ENCODE peak calls at places on chromosomes 12 and 14, in eight cellular contexts. V, U, I, R, L, F, T and D are unnamed samples.

GRCh38 chr12:126607157-126607556 is 1541.9 kb downstream of the AACS start:
- DNase-seq in V (no peak), U (no peak), I (no peak), R (no peak), L (no peak), F (no peak), T (no peak), D (no peak)

GRCh38 chr12:112130461-112130998 is 5.2 kb downstream of the TRAFD1 start:
- DNase-seq in V (no peak), U (no peak), I (no peak), R (no peak), L (no peak), F (no peak), T (no peak), D (no peak)

GRCh38 chr14:91947196-91948184 is at the start of gene FBLN5:
- DNase-seq in V (peak; percentile 74), U (no peak), I (peak; percentile 6), R (peak; percentile 48), L (no peak), F (peak; percentile 65), T (no peak), D (no peak)

GRCh38 chr14:61889914-61890351 is 127.7 kb downstream of the SNAPC1 start:
- DNase-seq in V (no peak), U (no peak), I (peak; percentile 5), R (no peak), L (no peak), F (no peak), T (peak; percentile 90), D (no peak)

GRCh38 chr12:47415054-47415453 is 290.8 kb downstream of the RPAP3 start:
- DNase-seq in V (no peak), U (no peak), I (no peak), R (no peak), L (no peak), F (no peak), T (no peak), D (no peak)

GRCh38 chr12:127928615-127929014 is 338.4 kb upstream of the TMEM132C start:
- DNase-seq in V (no peak), U (no peak), I (no peak), R (no peak), L (no peak), F (no peak), T (no peak), D (no peak)

GRCh38 chr12:50862316-50862715 is 19.6 kb downstream of the TMPRSS12 start:
- DNase-seq in V (no peak), U (no peak), I (no peak), R (no peak), L (no peak), F (no peak), T (no peak), D (no peak)

GRCh38 chr14:68576031-68576430 is 216.8 kb downstream of the ZFP36L1 start:
- DNase-seq in V (no peak), U (no peak), I (no peak), R (no peak), L (no peak), F (no peak), T (no peak), D (no peak)

GRCh38 chr12:59005195-59005961 is 85.1 kb upstream of the LRIG3 start:
- DNase-seq in V (peak; percentile 8), U (no peak), I (no peak), R (no peak), L (no peak), F (no peak), T (no peak), D (no peak)